ENCODE peak calls at places on chromosome 17, in eight cellular contexts. K, S, I, Z, L, D, E and W are unnamed samples.

GRCh38 chr17:74156878-74157277 is 46.6 kb upstream of the RPL38 start:
- DNase-seq in K (no peak), S (no peak), I (no peak), Z (no peak), L (no peak), D (no peak), E (peak; percentile 11), W (no peak)

GRCh38 chr17:61402978-61403845 is 3.6 kb downstream of the TBX2 start:
- DNase-seq in K (no peak), S (peak; percentile 51), I (peak; percentile 31), Z (peak; percentile 47), L (no peak), D (peak; percentile 67), E (peak; percentile 61), W (no peak)

GRCh38 chr17:51848451-51848850 is 310.1 kb downstream of the CA10 start:
- DNase-seq in K (no peak), S (no peak), I (no peak), Z (no peak), L (no peak), D (no peak), E (no peak), W (no peak)

GRCh38 chr17:69406906-69407305 is 7.6 kb upstream of the MAP2K6 start:
- DNase-seq in K (no peak), S (no peak), I (no peak), Z (no peak), L (no peak), D (no peak), E (no peak), W (peak; percentile 15)

GRCh38 chr17:62680541-62681052 is 53.1 kb downstream of the MRC2 start:
- DNase-seq in K (no peak), S (no peak), I (peak; percentile 74), Z (no peak), L (no peak), D (no peak), E (no peak), W (peak; percentile 60)

GRCh38 chr17:31431098-31431794 is 39.8 kb downstream of the RAB11FIP4 start:
- DNase-seq in K (no peak), S (no peak), I (no peak), Z (no peak), L (no peak), D (no peak), E (no peak), W (no peak)

GRCh38 chr17:45144199-45145034 is 3.9 kb upstream of the HEXIM1 start:
- DNase-seq in K (peak; percentile 59), S (no peak), I (peak; percentile 81), Z (peak; percentile 56), L (no peak), D (peak; percentile 43), E (peak; percentile 83), W (no peak)

GRCh38 chr17:77011173-77012011 is 129.4 kb upstream of the SEC14L1 start:
- DNase-seq in K (no peak), S (peak; percentile 73), I (no peak), Z (peak; percentile 74), L (peak; percentile 55), D (peak; percentile 61), E (peak; percentile 86), W (peak; percentile 52)

GRCh38 chr17:9360610-9361571 is 214.7 kb downstream of the STX8 start:
- DNase-seq in K (no peak), S (peak; percentile 35), I (no peak), Z (no peak), L (no peak), D (no peak), E (no peak), W (peak; percentile 88)

GRCh38 chr17:14590458-14591250 is 289.8 kb downstream of the HS3ST3B1 start:
- DNase-seq in K (no peak), S (no peak), I (no peak), Z (no peak), L (no peak), D (no peak), E (no peak), W (no peak)

GRCh38 chr17:78197147-78197830 is 10.1 kb downstream of the AFMID start:
- DNase-seq in K (no peak), S (no peak), I (no peak), Z (no peak), L (no peak), D (no peak), E (no peak), W (no peak)

GRCh38 chr17:28033972-28034714 is 8.3 kb upstream of the NLK start:
- DNase-seq in K (peak; percentile 18), S (peak; percentile 98), I (no peak), Z (no peak), L (no peak), D (no peak), E (no peak), W (peak; percentile 88)

GRCh38 chr17:50363217-50364060 is 9.5 kb downstream of the MRPL27 start:
- DNase-seq in K (no peak), S (peak; percentile 43), I (no peak), Z (peak; percentile 82), L (peak; percentile 65), D (peak; percentile 94), E (peak; percentile 86), W (peak; percentile 54)

GRCh38 chr17:58277107-58277506 is 3.6 kb downstream of the MPO start:
- DNase-seq in K (no peak), S (peak; percentile 33), I (no peak), Z (no peak), L (no peak), D (peak; percentile 25), E (no peak), W (peak; percentile 18)

GRCh38 chr17:75459590-75460267 is 3.3 kb downstream of the TMEM94 start:
- DNase-seq in K (no peak), S (no peak), I (no peak), Z (no peak), L (no peak), D (no peak), E (no peak), W (no peak)

GRCh38 chr17:72126575-72127486 is 6.0 kb downstream of the SOX9 start:
- DNase-seq in K (peak; percentile 17), S (no peak), I (no peak), Z (no peak), L (no peak), D (no peak), E (no peak), W (peak; percentile 70)

GRCh38 chr17:81163051-81163695 is 2.1 kb upstream of the PVALEF start:
- DNase-seq in K (peak; percentile 7), S (no peak), I (no peak), Z (no peak), L (no peak), D (no peak), E (no peak), W (no peak)

GRCh38 chr17:34703533-34703932 is 124.2 kb downstream of the TMEM132E start:
- DNase-seq in K (peak; percentile 21), S (peak; percentile 48), I (no peak), Z (peak; percentile 85), L (peak; percentile 69), D (peak; percentile 96), E (peak; percentile 85), W (peak; percentile 27)

GRCh38 chr17:79618383-79619067 is 7.7 kb upstream of the RBFOX3 start:
- DNase-seq in K (peak; percentile 1), S (no peak), I (peak; percentile 31), Z (peak; percentile 8), L (no peak), D (no peak), E (peak; percentile 36), W (no peak)

DNA sequence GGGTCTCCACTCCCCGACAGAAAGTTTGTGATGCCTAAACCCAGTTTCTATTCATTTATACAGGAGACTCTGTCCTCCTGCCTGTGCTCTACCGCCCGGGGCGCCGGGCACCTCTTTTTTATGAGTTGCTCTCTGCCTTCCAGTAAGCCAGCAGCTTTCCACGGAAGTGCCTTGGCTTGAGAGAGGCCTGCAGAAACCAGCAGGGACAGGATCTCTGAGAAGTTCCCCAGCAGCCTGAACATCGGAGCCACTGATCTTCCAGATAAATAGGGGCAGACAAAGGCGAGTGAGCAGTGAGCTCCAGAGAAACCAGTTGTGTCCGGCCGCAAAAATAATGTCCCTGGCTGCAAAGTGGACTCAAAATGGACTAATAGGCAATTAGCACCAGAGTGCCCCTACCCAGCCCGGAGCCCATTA is 73.9 kb downstream of the NT5M start:
- DNase-seq in K (no peak), S (no peak), I (peak; percentile 62), Z (no peak), L (no peak), D (no peak), E (no peak), W (no peak)
- TF ChIP-seq CTCF in K (no peak), S (no peak), I (no peak), Z (no peak), L (no peak), D (no peak), E (no peak), W (no peak)

GRCh38 chr17:66582373-66583111 is 252.4 kb upstream of the CACNG5 start:
- DNase-seq in K (no peak), S (no peak), I (no peak), Z (no peak), L (no peak), D (no peak), E (no peak), W (no peak)
- TF ChIP-seq CTCF in K (no peak), S (peak; percentile 9), I (no peak), Z (no peak), L (no peak), D (no peak), E (no peak), W (no peak)

GRCh38 chr17:39979865-39980401 is 674 bp upstream of the PSMD3 start:
- DNase-seq in K (no peak), S (peak; percentile 51), I (no peak), Z (peak; percentile 31), L (no peak), D (peak; percentile 67), E (no peak), W (peak; percentile 15)

GRCh38 chr17:39980402-39981206 is at the start of gene PSMD3:
- DNase-seq in K (peak; percentile 98), S (peak; percentile 98), I (peak; percentile 98), Z (peak; percentile 98), L (peak; percentile 98), D (peak; percentile 98), E (peak; percentile 99), W (peak; percentile 99)

GRCh38 chr17:39979021-39979660 is 1.5 kb upstream of the PSMD3 start:
- DNase-seq in K (no peak), S (no peak), I (no peak), Z (no peak), L (no peak), D (no peak), E (no peak), W (peak; percentile 89)

GRCh38 chr17:39982069-39982371 is 1.4 kb downstream of the PSMD3 start:
- DNase-seq in K (no peak), S (no peak), I (no peak), Z (no peak), L (no peak), D (no peak), E (no peak), W (no peak)

GRCh38 chr17:39981207-39982068 is 831 bp downstream of the PSMD3 start:
- DNase-seq in K (no peak), S (no peak), I (no peak), Z (no peak), L (no peak), D (peak; percentile 8), E (no peak), W (no peak)
- TF ChIP-seq CTCF in K (no peak), S (no peak), I (no peak), Z (no peak), L (no peak), D (no peak), E (no peak), W (no peak)

DNA sequence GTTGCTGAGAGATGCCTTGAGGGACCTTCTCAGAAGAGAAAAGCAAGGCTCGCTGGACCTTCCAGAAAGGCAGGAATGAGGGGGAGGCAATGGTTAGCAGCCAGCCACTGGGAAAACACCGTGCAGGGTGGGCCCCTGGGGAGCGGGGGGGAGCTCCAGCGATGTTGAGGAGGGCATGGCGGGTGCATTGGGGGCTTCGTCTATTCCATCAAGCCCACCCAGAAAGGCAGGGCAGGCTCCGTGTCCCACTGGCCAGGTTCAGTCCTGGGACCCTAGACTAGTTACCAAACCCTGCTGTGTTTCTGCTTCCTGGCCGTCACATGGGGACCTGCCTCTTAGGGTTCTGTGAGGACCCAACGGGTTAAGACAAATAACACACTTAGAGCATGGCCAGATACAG is 64.6 kb downstream of the AXIN2 start:
- DNase-seq in K (no peak), S (no peak), I (no peak), Z (no peak), L (no peak), D (no peak), E (no peak), W (no peak)
- TF ChIP-seq CTCF in K (no peak), S (no peak), I (no peak), Z (no peak), L (no peak), D (no peak), E (no peak), W (no peak)